ENCODE peak calls at places on chromosomes 3 and 15, in six cellular contexts. H is DND-41, F is heart right ventricle, P is astrocyte of the spinal cord, N is AG09309, E is mammary epithelial cell. J is an unnamed sample.

GRCh38 chr15:90988249-90988648 is 6.1 kb downstream of the PRC1 start:
- DNase-seq in H (no peak), F (no peak), P (no peak), N (no peak), E (no peak), J (no peak)

GRCh38 chr3:55958605-55959004 is 471.5 kb upstream of the WNT5A start:
- DNase-seq in H (no peak), F (no peak), P (no peak), N (no peak), E (no peak), J (no peak)

GRCh38 chr3:126129408-126129891 is 45.5 kb upstream of the SLC41A3 start:
- DNase-seq in H (no peak), F (peak), P (no peak), N (no peak), E (peak), J (no peak)

GRCh38 chr3:3801510-3801841 is 2.2 kb downstream of the LRRN1 start:
- DNase-seq in H (no peak), F (no peak), P (no peak), N (no peak), E (no peak), J (no peak)

GRCh38 chr3:55009372-55009771 is 81.5 kb upstream of the LRTM1 start:
- DNase-seq in H (no peak), F (no peak), P (no peak), N (no peak), E (no peak), J (no peak)

GRCh38 chr3:45513041-45513440 is 81.5 kb upstream of the LIMD1 start:
- DNase-seq in H (no peak), F (no peak), P (no peak), N (no peak), E (no peak), J (no peak)

GRCh38 chr3:195011231-195011834 is 259.6 kb downstream of the XXYLT1 start:
- DNase-seq in H (no peak), F (no peak), P (no peak), N (no peak), E (no peak), J (no peak)

GRCh38 chr15:39363761-39364586 is 216.9 kb upstream of the THBS1 start:
- DNase-seq in H (no peak), F (no peak), P (peak), N (no peak), E (no peak), J (no peak)

GRCh38 chr15:86317379-86317745 is 237.7 kb downstream of the AGBL1 start:
- DNase-seq in H (no peak), F (no peak), P (no peak), N (no peak), E (peak), J (no peak)

GRCh38 chr3:134751831-134752230 is 43.2 kb upstream of the EPHB1 start:
- DNase-seq in H (no peak), F (no peak), P (no peak), N (no peak), E (no peak), J (no peak)

GRCh38 chr15:61702224-61703120 is 357.8 kb downstream of the VPS13C start:
- DNase-seq in H (no peak), F (no peak), P (no peak), N (no peak), E (no peak), J (no peak)

GRCh38 chr3:111787556-111788463 is 71.3 kb upstream of the PHLDB2 start:
- DNase-seq in H (no peak), F (peak), P (no peak), N (no peak), E (no peak), J (no peak)

GRCh38 chr3:21754839-21755238 is 3.8 kb upstream of the ZNF385D start:
- DNase-seq in H (no peak), F (no peak), P (no peak), N (no peak), E (no peak), J (no peak)

GRCh38 chr3:128447561-128448013 is 19.1 kb downstream of the DNAJB8 start:
- DNase-seq in H (peak), F (no peak), P (no peak), N (no peak), E (peak), J (no peak)

GRCh38 chr15:82798104-82798503 is 7.8 kb downstream of the FSD2 start:
- DNase-seq in H (no peak), F (no peak), P (no peak), N (no peak), E (no peak), J (no peak)

GRCh38 chr3:46301122-46301835 is 52.6 kb upstream of the CCR2 start:
- DNase-seq in H (peak), F (no peak), P (no peak), N (no peak), E (no peak), J (no peak)

GRCh38 chr3:130792241-130792640 is 45.6 kb upstream of the PIK3R4 start:
- DNase-seq in H (no peak), F (no peak), P (no peak), N (no peak), E (no peak), J (no peak)

GRCh38 chr3:47413751-47414150 is 32.9 kb downstream of the PTPN23 start:
- DNase-seq in H (no peak), F (no peak), P (no peak), N (no peak), E (no peak), J (no peak)

GRCh38 chr3:192706272-192706671 is 21.1 kb downstream of the FGF12 start:
- DNase-seq in H (no peak), F (peak), P (no peak), N (no peak), E (no peak), J (no peak)

GRCh38 chr3:34183581-34184313 is 385.3 kb downstream of the PDCD6IP start:
- DNase-seq in H (peak), F (no peak), P (no peak), N (no peak), E (no peak), J (no peak)

GRCh38 chr3:197088370-197088769 is 58.8 kb upstream of the MELTF start:
- DNase-seq in H (no peak), F (no peak), P (no peak), N (no peak), E (no peak), J (no peak)

GRCh38 chr3:43932921-43933320 is 242.2 kb downstream of the ABHD5 start:
- DNase-seq in H (no peak), F (no peak), P (peak), N (peak), E (peak), J (no peak)

GRCh38 chr3:196968233-196969000 is at the start of gene PIGZ:
- DNase-seq in H (peak), F (peak), P (no peak), N (no peak), E (peak), J (no peak)

GRCh38 chr3:10964537-10965167 is 27.9 kb upstream of the SLC6A1 start:
- DNase-seq in H (peak), F (no peak), P (no peak), N (no peak), E (peak), J (no peak)

GRCh38 chr15:41417418-41417811 is 520 bp downstream of the RTF1 start:
- DNase-seq in H (no peak), F (no peak), P (peak), N (no peak), E (peak), J (no peak)

GRCh38 chr15:89103481-89104171 is 15.4 kb downstream of the ABHD2 start:
- DNase-seq in H (no peak), F (no peak), P (no peak), N (no peak), E (no peak), J (no peak)
- H3K4me3 ChIP-seq in H (no peak), F (no peak), P (no peak), N (no peak), E (no peak), J (no peak)

GRCh38 chr3:146160233-146160963 is 586 bp downstream of the PLOD2 start:
- DNase-seq in H (no peak), F (peak), P (peak), N (peak), E (peak), J (no peak)
- TF ChIP-seq CTCF in H (no peak), F (peak), P (peak), N (peak), E (peak), J (peak)

DNA sequence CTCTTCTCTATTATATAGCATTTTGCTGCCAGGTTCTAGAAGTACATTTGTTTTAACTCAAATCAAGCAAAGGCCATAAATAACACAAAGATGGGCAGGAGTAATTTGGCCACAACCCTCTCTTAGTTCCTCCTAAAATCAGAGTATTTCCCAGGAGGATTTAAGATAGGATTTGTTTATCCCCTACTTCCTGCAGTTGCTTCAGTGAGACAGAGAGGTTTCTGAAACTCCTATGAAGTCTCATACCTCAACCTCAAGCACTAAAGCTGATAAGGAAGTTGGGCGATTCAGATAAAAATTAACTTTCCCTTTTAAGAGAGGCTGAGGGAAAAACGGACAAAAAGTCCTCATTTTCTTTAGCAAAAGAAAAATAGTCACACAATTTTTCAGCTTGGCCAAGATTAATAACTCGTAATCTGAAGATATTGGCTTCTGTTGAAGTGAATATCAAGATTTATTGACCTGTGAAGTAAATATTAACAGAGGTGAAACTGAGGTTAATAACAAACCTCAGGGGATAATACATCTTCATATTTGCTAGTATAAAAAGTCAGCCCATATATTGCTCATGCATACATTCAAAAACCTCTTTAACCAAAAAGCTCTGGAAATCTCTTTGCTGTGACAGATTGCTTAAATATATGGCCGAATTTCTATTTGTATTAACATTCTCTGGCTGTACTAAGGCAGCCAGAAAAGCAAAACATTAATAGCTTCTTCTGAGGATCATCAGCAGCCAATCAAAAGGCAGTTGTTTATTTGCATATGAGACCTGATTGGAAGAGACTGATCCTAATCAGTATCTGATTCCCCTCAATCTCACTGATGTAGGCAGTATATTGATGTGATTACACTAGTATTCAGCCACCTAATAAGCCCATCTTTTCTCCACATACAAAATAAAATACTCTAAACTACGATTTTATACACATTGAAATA is 90.7 kb upstream of the GADL1 start:
- DNase-seq in H (no peak), F (no peak), P (no peak), N (no peak), E (no peak), J (no peak)
- H3K4me3 ChIP-seq in H (no peak), F (no peak), P (no peak), N (no peak), E (no peak), J (no peak)

DNA sequence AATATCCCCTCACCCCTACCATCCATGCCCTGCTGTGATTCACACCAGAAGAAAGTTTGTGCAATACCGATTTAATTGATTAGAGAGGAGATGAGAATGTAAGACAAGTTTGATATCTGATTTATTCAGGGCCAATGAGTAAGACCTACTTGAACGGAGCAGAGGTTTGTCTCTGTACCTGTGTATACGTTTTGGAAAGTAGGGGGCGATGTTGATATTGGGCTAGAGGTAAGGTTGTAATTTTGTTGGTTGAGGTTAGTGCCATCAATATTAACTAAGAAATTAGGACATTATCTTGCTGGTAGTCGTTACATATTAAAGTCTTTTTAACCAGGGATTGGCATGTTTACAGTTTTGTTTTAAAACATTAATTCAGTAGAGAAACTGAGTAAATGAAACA is 20.5 kb downstream of the EAF2 start:
- DNase-seq in H (no peak), F (no peak), P (no peak), N (no peak), E (peak), J (no peak)
- TF ChIP-seq CTCF in H (peak), F (peak), P (peak), N (peak), E (peak), J (no peak)

GRCh38 chr3:169667710-169668080 is 4.2 kb upstream of the MECOM start:
- DNase-seq in H (no peak), F (no peak), P (peak), N (no peak), E (no peak), J (no peak)

GRCh38 chr3:169666501-169667379 is 3.2 kb upstream of the MECOM start:
- DNase-seq in H (no peak), F (no peak), P (peak), N (no peak), E (no peak), J (no peak)

GRCh38 chr3:169667380-169667671 is 3.8 kb upstream of the MECOM start:
- DNase-seq in H (no peak), F (no peak), P (no peak), N (no peak), E (no peak), J (no peak)

GRCh38 chr3:169665264-169666078 is 2.0 kb upstream of the MECOM start:
- DNase-seq in H (no peak), F (no peak), P (no peak), N (no peak), E (no peak), J (no peak)

GRCh38 chr3:169666079-169666436 is 2.5 kb upstream of the MECOM start:
- DNase-seq in H (no peak), F (no peak), P (no peak), N (no peak), E (no peak), J (no peak)
- H3K4me3 ChIP-seq in H (no peak), F (no peak), P (no peak), N (no peak), E (no peak), J (no peak)

DNA sequence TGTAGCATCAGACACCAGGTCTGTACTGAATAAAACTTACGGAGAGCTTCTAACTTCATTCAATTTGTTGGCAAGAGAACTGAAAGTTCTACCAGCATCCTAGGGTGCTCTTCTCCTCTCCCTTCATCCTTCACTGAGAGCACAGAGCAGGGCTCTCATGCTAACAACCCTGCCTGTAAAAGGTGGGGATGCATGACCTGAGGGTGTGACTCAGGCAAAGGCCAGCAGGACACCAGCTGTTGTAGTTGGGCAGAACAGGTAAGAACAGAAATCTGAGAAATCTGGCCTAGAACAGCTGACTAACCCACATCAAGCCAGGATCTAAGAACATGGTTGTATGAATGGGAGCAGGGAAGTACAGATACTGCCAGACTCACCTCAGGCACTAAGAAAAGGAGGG is 64.2 kb downstream of the MYLK start:
- DNase-seq in H (no peak), F (no peak), P (no peak), N (no peak), E (peak), J (no peak)
- TF ChIP-seq CTCF in H (no peak), F (no peak), P (no peak), N (no peak), E (no peak), J (no peak)

DNA sequence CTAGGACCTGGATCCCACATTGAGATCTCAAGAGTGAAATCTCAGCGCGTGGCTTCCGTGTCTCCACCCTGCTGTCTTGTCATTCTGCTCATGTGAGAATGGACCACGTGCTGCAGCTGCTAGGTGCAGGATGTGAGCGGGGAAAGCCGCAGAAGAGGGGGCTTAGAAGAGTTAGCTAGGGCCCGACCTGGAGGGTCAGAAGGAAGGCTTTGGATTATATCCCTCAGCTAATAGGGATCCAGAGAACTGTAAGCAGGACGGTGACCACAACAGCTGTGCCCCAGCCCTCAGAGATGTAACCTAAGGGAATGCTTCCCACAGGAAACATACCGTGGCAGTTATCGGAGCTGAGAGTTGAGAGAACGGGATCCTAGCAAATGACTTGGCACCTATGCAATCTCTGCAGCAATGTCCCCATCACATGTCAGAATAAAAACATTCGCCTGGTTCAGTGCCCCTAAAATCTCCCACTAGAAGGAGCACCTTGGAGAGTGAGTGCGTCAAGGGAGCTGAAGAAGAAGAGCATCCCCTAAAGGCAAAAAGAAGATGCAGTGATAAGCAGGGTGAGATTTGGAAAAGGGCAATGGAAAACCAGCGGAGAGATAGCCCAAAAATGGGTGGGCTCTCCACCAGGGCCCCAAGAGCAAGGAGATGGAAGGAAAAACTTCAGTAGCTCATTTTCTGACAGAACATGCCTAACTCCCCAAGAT is 76.9 kb upstream of the ST8SIA2 start:
- DNase-seq in H (no peak), F (no peak), P (no peak), N (no peak), E (no peak), J (no peak)
- H3K4me3 ChIP-seq in H (no peak), F (no peak), P (no peak), N (no peak), E (no peak), J (no peak)

GRCh38 chr15:81256916-81257315 is 60.2 kb downstream of the IL16 start:
- DNase-seq in H (no peak), F (no peak), P (peak), N (peak), E (peak), J (no peak)
- TF ChIP-seq CTCF in H (peak), F (peak), P (peak), N (peak), E (peak), J (peak)

GRCh38 chr3:50334339-50335075 is 6.1 kb downstream of the RASSF1 start:
- DNase-seq in H (no peak), F (no peak), P (no peak), N (no peak), E (no peak), J (no peak)

GRCh38 chr3:50331364-50331907 is 3.4 kb upstream of the TUSC2 start:
- DNase-seq in H (no peak), F (no peak), P (no peak), N (no peak), E (no peak), J (no peak)

GRCh38 chr3:50336452-50337174 is 4.0 kb downstream of the RASSF1 start:
- DNase-seq in H (no peak), F (no peak), P (no peak), N (no peak), E (peak), J (no peak)

GRCh38 chr3:50337175-50337861 is 3.3 kb downstream of the RASSF1 start:
- DNase-seq in H (peak), F (peak), P (peak), N (peak), E (peak), J (peak)

DNA sequence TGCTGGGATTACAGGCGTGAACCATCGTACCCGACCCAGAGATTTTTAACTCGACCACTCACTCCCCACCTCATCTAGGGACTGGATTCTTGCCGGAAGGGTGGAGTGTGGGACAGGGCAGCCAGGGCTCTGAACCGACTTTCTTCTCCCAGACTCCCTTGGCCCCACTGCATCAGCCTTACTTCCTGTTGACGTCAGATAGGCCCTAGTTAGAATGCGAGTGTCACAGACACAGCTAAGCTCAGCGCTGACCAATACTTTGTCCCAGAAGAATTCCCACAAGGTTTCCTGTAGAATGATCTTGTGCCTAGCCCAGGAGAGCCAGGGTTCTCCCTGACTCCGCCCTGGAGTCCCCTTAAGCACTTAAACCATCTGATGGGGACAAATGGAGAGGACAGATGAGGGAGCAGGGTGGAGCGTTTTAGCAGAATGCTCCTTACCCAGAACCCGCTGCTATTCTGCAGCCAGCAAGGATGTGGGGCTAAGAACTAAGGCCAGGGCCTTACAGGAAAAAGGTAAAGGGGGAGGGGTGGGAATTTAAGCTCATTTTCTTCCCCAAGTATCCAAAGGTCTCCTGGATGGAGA is 5.8 kb upstream of the TUSC2 start:
- DNase-seq in H (no peak), F (no peak), P (peak), N (peak), E (no peak), J (no peak)
- H3K4me3 ChIP-seq in H (no peak), F (peak), P (no peak), N (no peak), E (no peak), J (peak)

GRCh38 chr3:14152233-14152962 is 26.0 kb downstream of the XPC start:
- DNase-seq in H (peak), F (no peak), P (no peak), N (no peak), E (no peak), J (no peak)
- TF ChIP-seq CTCF in H (peak), F (no peak), P (peak), N (peak), E (peak), J (peak)